ENCODE peak calls at places on chromosome 19, in four cellular contexts. N is mammary epithelial cell, J is psoas muscle, E is upper lobe of right lung. B is an unnamed sample.

GRCh38 chr19:35347171-35347929 is at the start of gene FFAR1:
- DNase-seq in J (no peak), E (peak; percentile 28), N (no peak), B (peak; percentile 62)

GRCh38 chr19:45492627-45493470 is 4.0 kb downstream of the RTN2 start:
- DNase-seq in J (peak; percentile 94), N (no peak), E (peak; percentile 72), B (no peak)

GRCh38 chr19:44796701-44797115 is 12.2 kb upstream of the BCAM start:
- DNase-seq in N (no peak), E (no peak), J (no peak), B (no peak)

GRCh38 chr19:11693505-11694499 is 44.9 kb downstream of the ZNF823 start:
- DNase-seq in J (no peak), E (no peak), N (peak; percentile 70), B (no peak)

GRCh38 chr19:31678421-31678820 is 329.2 kb upstream of the TSHZ3 start:
- DNase-seq in N (no peak), E (no peak), J (no peak), B (no peak)

GRCh38 chr19:17611462-17612244 is 56.2 kb downstream of the COLGALT1 start:
- DNase-seq in J (no peak), N (no peak), E (no peak), B (no peak)

GRCh38 chr19:35525873-35526272 is 2.2 kb downstream of the SBSN start:
- DNase-seq in E (no peak), J (no peak), N (no peak), B (no peak)

GRCh38 chr19:40962460-40962961 is 28.6 kb upstream of the CYP2B6 start:
- DNase-seq in N (peak; percentile 35), J (no peak), E (no peak), B (no peak)

GRCh38 chr19:8096071-8096470 is 43.5 kb downstream of the CCL25 start:
- DNase-seq in J (no peak), N (no peak), E (no peak), B (no peak)

GRCh38 chr19:14480695-14481069 is 5.5 kb upstream of the PTGER1 start:
- DNase-seq in E (no peak), J (no peak), N (no peak), B (no peak)

GRCh38 chr19:10286803-10287737 is at the start of gene ICAM4:
- DNase-seq in E (peak; percentile 89), J (peak; percentile 77), N (no peak), B (peak; percentile 19)
- H3K4me1 ChIP-seq in E (peaks cover 79% of the 10 kb centered on the region), J (peaks cover 37% of the 10 kb centered on the region), N (peaks cover 63% of the 10 kb centered on the region), B (peaks cover 65% of the 10 kb centered on the region)

DNA sequence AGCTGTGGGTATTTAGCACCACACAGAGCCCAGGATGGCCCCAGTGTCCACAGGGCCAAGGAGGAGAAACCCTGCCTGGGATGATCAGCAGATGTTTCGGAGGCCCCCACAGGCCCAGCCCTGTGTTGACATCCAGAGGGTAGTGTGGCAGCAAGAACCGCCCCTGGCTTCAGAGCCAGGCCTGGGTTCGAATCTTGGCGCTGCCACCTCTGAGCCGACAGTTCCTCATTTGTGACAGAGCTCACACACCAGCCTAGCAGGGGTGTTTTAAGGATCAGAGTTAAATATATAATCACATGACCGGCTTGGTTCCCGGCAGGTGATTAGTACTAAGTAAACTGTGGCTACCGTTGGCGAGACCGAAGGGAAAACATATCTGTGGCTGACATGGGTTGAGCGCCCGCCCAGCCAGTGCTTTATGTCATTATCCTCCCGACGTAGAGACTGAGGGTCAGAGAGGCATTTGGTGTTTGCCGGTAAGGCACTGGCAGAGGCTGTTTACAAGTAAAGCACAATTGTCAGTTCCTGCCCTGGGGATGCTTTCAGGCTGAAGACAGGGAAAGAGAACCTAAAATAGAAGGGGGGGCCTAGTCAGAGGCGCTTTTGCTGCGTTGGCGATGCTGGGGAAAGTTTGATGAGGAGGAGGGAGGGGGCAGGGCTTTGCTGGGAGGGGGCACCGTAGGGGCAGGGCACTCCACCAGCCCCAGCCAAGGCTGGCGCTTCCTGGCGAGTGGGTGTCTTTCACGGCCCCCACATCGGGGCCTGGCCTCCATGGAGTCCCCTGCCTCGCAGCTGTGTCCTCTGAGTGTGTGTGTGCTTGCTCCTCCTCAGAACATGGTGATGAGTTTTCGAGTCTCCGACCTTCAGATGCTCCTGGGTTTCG is 4.8 kb downstream of the PIAS4 start:
- DNase-seq in J (no peak), N (no peak), E (no peak), B (no peak)
- H3K4me1 ChIP-seq in J (peaks cover 73% of the 10 kb centered on the region), N (peaks cover 4% of the 10 kb centered on the region), E (peaks cover 35% of the 10 kb centered on the region), B (peaks cover 48% of the 10 kb centered on the region)

GRCh38 chr19:2732157-2732725 is 7.6 kb downstream of the SLC39A3 start:
- DNase-seq in N (no peak), E (no peak), J (no peak), B (no peak)

GRCh38 chr19:2732883-2733282 is 6.9 kb downstream of the SLC39A3 start:
- DNase-seq in E (no peak), N (no peak), J (peak; percentile 38), B (no peak)

GRCh38 chr19:2728783-2729387 is 7.7 kb upstream of the DIRAS1 start:
- DNase-seq in E (no peak), J (no peak), N (no peak), B (no peak)

GRCh38 chr19:2729943-2730818 is 9.0 kb upstream of the DIRAS1 start:
- DNase-seq in N (no peak), J (no peak), E (no peak), B (no peak)

DNA sequence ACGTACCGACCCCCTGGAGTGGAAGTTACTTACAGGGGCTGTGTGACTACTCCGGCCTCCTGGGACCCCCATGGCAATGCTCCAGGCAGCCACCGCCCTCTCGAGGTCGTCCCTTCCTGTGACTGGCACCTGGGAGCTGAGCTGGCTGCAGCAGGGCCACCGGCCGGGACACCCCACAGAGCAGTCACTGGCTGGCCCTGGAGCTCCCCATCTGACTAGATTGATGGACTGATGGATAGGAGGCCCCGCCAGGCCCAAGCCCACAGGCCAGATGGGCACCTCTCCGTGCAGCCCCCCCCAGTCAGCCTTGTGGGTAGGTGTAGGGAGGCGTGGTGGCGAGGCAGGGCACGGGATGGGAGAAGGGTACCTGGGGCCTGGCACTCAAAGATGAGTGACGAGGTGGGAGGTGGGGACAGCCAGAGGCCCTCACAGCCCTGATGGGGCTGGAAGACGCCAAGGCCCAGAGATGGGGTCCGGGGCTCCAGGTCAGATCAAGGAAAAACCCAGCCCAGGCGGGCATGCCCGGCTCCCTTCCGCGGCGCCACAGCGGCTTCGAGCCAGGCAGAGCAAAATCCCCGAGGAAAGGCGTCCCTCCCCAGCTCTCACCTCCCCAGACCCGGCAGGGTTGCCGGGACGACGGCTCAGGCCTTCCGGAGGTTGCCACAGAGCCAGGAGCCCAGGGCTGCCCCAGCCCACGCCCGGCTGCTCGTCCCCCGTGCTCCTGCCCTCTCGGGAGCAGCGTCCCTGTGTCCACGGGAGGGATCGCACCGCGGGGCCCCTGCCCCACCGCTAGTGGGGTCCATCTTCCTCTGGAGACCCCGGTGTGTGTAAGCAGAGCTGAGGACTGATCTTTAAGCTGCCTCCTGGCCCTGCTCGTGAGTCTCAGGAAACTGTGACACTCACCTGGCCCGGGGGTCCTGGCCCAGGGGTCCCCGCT is 8.4 kb downstream of the SLC39A3 start:
- DNase-seq in E (no peak), J (no peak), N (no peak), B (no peak)
- H3K4me1 ChIP-seq in E (no peaks in the 10 kb centered on the region), J (no peaks in the 10 kb centered on the region), N (peaks cover 23% of the 10 kb centered on the region), B (no peaks in the 10 kb centered on the region)

GRCh38 chr19:802888-803561 is 5.8 kb downstream of the PTBP1 start:
- DNase-seq in E (no peak), N (no peak), J (peak; percentile 54), B (no peak)
- H3K4me1 ChIP-seq in E (peaks cover 46% of the 10 kb centered on the region), N (peaks cover 34% of the 10 kb centered on the region), J (peaks cover 51% of the 10 kb centered on the region), B (peaks cover 54% of the 10 kb centered on the region)

GRCh38 chr19:19366691-19367396 is 38.6 kb upstream of the GATAD2A start:
- DNase-seq in E (peak; percentile 90), J (peak; percentile 82), N (peak; percentile 78), B (peak; percentile 73)
- H3K4me1 ChIP-seq in E (peaks cover 18% of the 10 kb centered on the region), J (peaks cover 6% of the 10 kb centered on the region), N (peaks cover 8% of the 10 kb centered on the region), B (peaks cover 25% of the 10 kb centered on the region)

GRCh38 chr19:39397360-39398296 is 6.5 kb downstream of the MED29 start:
- DNase-seq in N (peak; percentile 75), J (peak; percentile 96), E (peak; percentile 95), B (peak; percentile 91)
- H3K4me1 ChIP-seq in N (peaks cover 32% of the 10 kb centered on the region), J (peaks cover 26% of the 10 kb centered on the region), E (peaks cover 38% of the 10 kb centered on the region), B (peaks cover 58% of the 10 kb centered on the region)

GRCh38 chr19:39086401-39086800 is 2.2 kb downstream of the ACP7 start:
- DNase-seq in J (no peak), N (no peak), E (no peak), B (no peak)
- H3K4me1 ChIP-seq in J (no peaks in the 10 kb centered on the region), N (peaks cover 20% of the 10 kb centered on the region), E (peaks cover 9% of the 10 kb centered on the region), B (peaks cover 13% of the 10 kb centered on the region)

DNA sequence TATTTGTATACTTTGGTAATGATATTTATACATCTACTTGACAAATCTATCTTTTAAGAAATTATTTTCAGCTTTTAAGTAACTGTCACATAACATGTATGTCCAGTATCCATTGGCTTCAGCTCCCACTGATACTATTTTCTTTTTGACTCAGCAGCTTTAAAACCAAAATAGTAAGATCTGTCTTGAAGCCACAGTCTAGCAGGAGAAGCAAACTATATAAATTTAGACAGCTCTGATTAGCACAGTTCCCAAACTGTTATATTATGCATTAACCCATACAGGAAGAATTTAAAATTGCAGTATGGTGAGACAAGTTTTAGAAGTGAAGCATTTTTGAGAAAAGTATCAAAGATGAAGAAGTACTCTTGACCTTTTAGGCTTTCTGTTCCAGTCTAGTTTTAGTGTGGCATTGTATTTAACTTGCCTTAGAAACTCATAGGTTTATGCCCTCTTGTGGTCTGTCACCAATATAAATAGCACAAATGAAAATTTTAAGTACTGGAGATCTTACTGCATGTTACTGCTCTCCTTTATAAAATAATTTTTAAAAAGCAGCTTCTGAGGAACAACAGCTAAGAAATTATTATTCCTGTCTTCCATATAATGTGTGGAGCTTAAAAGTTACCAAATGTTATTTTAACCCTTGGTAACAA is 24.7 kb downstream of the URI1 start:
- DNase-seq in N (no peak), E (no peak), J (no peak), B (peak; percentile 10)
- H3K4me1 ChIP-seq in N (peaks cover 5% of the 10 kb centered on the region), E (peaks cover 48% of the 10 kb centered on the region), J (peaks cover 67% of the 10 kb centered on the region), B (peaks cover 92% of the 10 kb centered on the region)

GRCh38 chr19:33849551-33850147 is 53.0 kb downstream of the KCTD15 start:
- DNase-seq in N (no peak), E (no peak), J (no peak), B (no peak)
- H3K4me1 ChIP-seq in N (no peaks in the 10 kb centered on the region), E (no peaks in the 10 kb centered on the region), J (no peaks in the 10 kb centered on the region), B (no peaks in the 10 kb centered on the region)